ENCODE peak calls at places on chromosome 2, in eight cellular contexts. One of them, this sample, is unnamed.

GRCh38 chr2:235665656-235666239 is 171.9 kb downstream of the AGAP1 start:
- DNase-seq in 8988T: no peak
- DNase-seq in nucleus accumbens: no peak
- DNase-seq in NCI-H2171 treated with DMSO at 0.1 percent for 48 hours: peak; percentile 64
- DNase-seq in H9: no peak
- DNase-seq in stimulated activated CD4-positive, alpha-beta T cell treated with anti-CD3 and anti-CD28 coated beads, Interleukin-4, amount 100 ng/mL, for 24 hours: no peak
- DNase-seq in head of caudate nucleus: peak; percentile 40
- DNase-seq in NCI-H460: no peak
- DNase-seq in this sample: no peak

GRCh38 chr2:219475697-219476604 is 22.7 kb upstream of the GMPPA start:
- DNase-seq in 8988T: peak; percentile 86
- DNase-seq in nucleus accumbens: peak; percentile 23
- DNase-seq in NCI-H2171 treated with DMSO at 0.1 percent for 48 hours: peak; percentile 31
- DNase-seq in H9: peak; percentile 88
- DNase-seq in stimulated activated CD4-positive, alpha-beta T cell treated with anti-CD3 and anti-CD28 coated beads, Interleukin-4, amount 100 ng/mL, for 24 hours: peak; percentile 65
- DNase-seq in head of caudate nucleus: no peak
- DNase-seq in NCI-H460: peak; percentile 44
- DNase-seq in this sample: peak; percentile 62

GRCh38 chr2:75592028-75592427 is 31.3 kb upstream of the EVA1A start:
- DNase-seq in 8988T: no peak
- DNase-seq in nucleus accumbens: no peak
- DNase-seq in NCI-H2171 treated with DMSO at 0.1 percent for 48 hours: no peak
- DNase-seq in H9: no peak
- DNase-seq in stimulated activated CD4-positive, alpha-beta T cell treated with anti-CD3 and anti-CD28 coated beads, Interleukin-4, amount 100 ng/mL, for 24 hours: no peak
- DNase-seq in head of caudate nucleus: no peak
- DNase-seq in NCI-H460: no peak
- DNase-seq in this sample: peak; percentile 48

GRCh38 chr2:136381722-136382633 is 264.0 kb upstream of the CXCR4 start:
- DNase-seq in 8988T: no peak
- DNase-seq in nucleus accumbens: no peak
- DNase-seq in NCI-H2171 treated with DMSO at 0.1 percent for 48 hours: no peak
- DNase-seq in H9: no peak
- DNase-seq in stimulated activated CD4-positive, alpha-beta T cell treated with anti-CD3 and anti-CD28 coated beads, Interleukin-4, amount 100 ng/mL, for 24 hours: peak; percentile 81
- DNase-seq in head of caudate nucleus: no peak
- DNase-seq in NCI-H460: no peak
- DNase-seq in this sample: no peak

GRCh38 chr2:141105763-141106162 is 1025.1 kb downstream of the LRP1B start:
- DNase-seq in 8988T: no peak
- DNase-seq in nucleus accumbens: no peak
- DNase-seq in NCI-H2171 treated with DMSO at 0.1 percent for 48 hours: no peak
- DNase-seq in H9: peak; percentile 37
- DNase-seq in stimulated activated CD4-positive, alpha-beta T cell treated with anti-CD3 and anti-CD28 coated beads, Interleukin-4, amount 100 ng/mL, for 24 hours: no peak
- DNase-seq in head of caudate nucleus: no peak
- DNase-seq in NCI-H460: no peak
- DNase-seq in this sample: no peak

GRCh38 chr2:166750624-166751023 is 137.7 kb upstream of the XIRP2 start:
- DNase-seq in 8988T: no peak
- DNase-seq in nucleus accumbens: no peak
- DNase-seq in NCI-H2171 treated with DMSO at 0.1 percent for 48 hours: no peak
- DNase-seq in H9: no peak
- DNase-seq in stimulated activated CD4-positive, alpha-beta T cell treated with anti-CD3 and anti-CD28 coated beads, Interleukin-4, amount 100 ng/mL, for 24 hours: no peak
- DNase-seq in head of caudate nucleus: no peak
- DNase-seq in NCI-H460: no peak
- DNase-seq in this sample: no peak

GRCh38 chr2:189579585-189579984 is 1.0 kb downstream of the SLC40A1 start:
- DNase-seq in 8988T: no peak
- DNase-seq in nucleus accumbens: no peak
- DNase-seq in NCI-H2171 treated with DMSO at 0.1 percent for 48 hours: no peak
- DNase-seq in H9: no peak
- DNase-seq in stimulated activated CD4-positive, alpha-beta T cell treated with anti-CD3 and anti-CD28 coated beads, Interleukin-4, amount 100 ng/mL, for 24 hours: no peak
- DNase-seq in head of caudate nucleus: no peak
- DNase-seq in NCI-H460: no peak
- DNase-seq in this sample: no peak

GRCh38 chr2:164835302-164835701 is 6.3 kb downstream of the COBLL1 start:
- DNase-seq in 8988T: no peak
- DNase-seq in nucleus accumbens: no peak
- DNase-seq in NCI-H2171 treated with DMSO at 0.1 percent for 48 hours: peak; percentile 88
- DNase-seq in H9: no peak
- DNase-seq in stimulated activated CD4-positive, alpha-beta T cell treated with anti-CD3 and anti-CD28 coated beads, Interleukin-4, amount 100 ng/mL, for 24 hours: no peak
- DNase-seq in head of caudate nucleus: no peak
- DNase-seq in NCI-H460: no peak
- DNase-seq in this sample: no peak

GRCh38 chr2:68692511-68692910 is 42.1 kb upstream of the ARHGAP25 start:
- DNase-seq in 8988T: no peak
- DNase-seq in nucleus accumbens: no peak
- DNase-seq in NCI-H2171 treated with DMSO at 0.1 percent for 48 hours: no peak
- DNase-seq in H9: no peak
- DNase-seq in stimulated activated CD4-positive, alpha-beta T cell treated with anti-CD3 and anti-CD28 coated beads, Interleukin-4, amount 100 ng/mL, for 24 hours: no peak
- DNase-seq in head of caudate nucleus: no peak
- DNase-seq in NCI-H460: no peak
- DNase-seq in this sample: no peak

GRCh38 chr2:15871239-15871783 is 69.0 kb upstream of the MYCN start:
- DNase-seq in 8988T: no peak
- DNase-seq in nucleus accumbens: no peak
- DNase-seq in NCI-H2171 treated with DMSO at 0.1 percent for 48 hours: no peak
- DNase-seq in H9: no peak
- DNase-seq in stimulated activated CD4-positive, alpha-beta T cell treated with anti-CD3 and anti-CD28 coated beads, Interleukin-4, amount 100 ng/mL, for 24 hours: no peak
- DNase-seq in head of caudate nucleus: no peak
- DNase-seq in NCI-H460: no peak
- DNase-seq in this sample: no peak

This sample was measured in HTR-8/SVneo.